ENCODE peak calls at places on chromosomes 3 and 15, in ten cellular contexts. N is ELR, M is EL, C is T-helper 1 cell, R is HFFc6, G is Panc1, H is myocyte, I is right lobe of liver, T is GM23248, X is posterior cingulate gyrus. Z is an unnamed sample.
A peak's percentile ranks its signal among the peaks of the same experiment; 100 is the strongest.

GRCh38 chr15:85495096-85495495 is 114.7 kb downstream of the AKAP13 start:
- DNase-seq in H (no peak), N (no peak), M (no peak), T (no peak), G (no peak), X (no peak), R (no peak), C (no peak), I (no peak), Z (no peak)

GRCh38 chr3:192408721-192409151 is 318.6 kb downstream of the FGF12 start:
- DNase-seq in H (no peak), I (no peak), T (peak; percentile 0), C (no peak), R (no peak), X (peak; percentile 89), N (peak; percentile 16), G (no peak), M (no peak), Z (peak; percentile 78)

GRCh38 chr3:13718437-13718836 is 161.4 kb downstream of the WNT7A start:
- DNase-seq in C (no peak), X (no peak), R (no peak), G (no peak), M (no peak), I (peak; percentile 43), T (no peak), H (no peak), N (no peak), Z (no peak)

GRCh38 chr3:51819151-51819550 is 40.1 kb upstream of the IQCF6 start:
- DNase-seq in H (no peak), X (no peak), M (no peak), R (no peak), I (no peak), C (no peak), T (no peak), G (no peak), N (no peak), Z (no peak)

GRCh38 chr15:32888221-32888761 is 170.5 kb downstream of the GREM1 start:
- DNase-seq in G (no peak), N (peak; percentile 51), C (no peak), H (no peak), T (peak; percentile 77), M (peak; percentile 69), R (peak; percentile 78), I (no peak), X (no peak), Z (no peak)

GRCh38 chr3:45884368-45885201 is 1.8 kb upstream of the CCR9 start:
- DNase-seq in X (peak; percentile 94), C (no peak), R (no peak), I (no peak), G (no peak), T (no peak), N (no peak), M (no peak), H (no peak), Z (peak; percentile 43)

GRCh38 chr15:65245096-65245849 is 34.0 kb upstream of the CILP start:
- DNase-seq in M (peak; percentile 60), H (peak; percentile 76), I (no peak), R (peak; percentile 53), G (no peak), N (peak; percentile 76), T (peak; percentile 88), X (no peak), C (no peak), Z (peak; percentile 41)

GRCh38 chr3:14460342-14461005 is 58.1 kb downstream of the SLC6A6 start:
- DNase-seq in M (peak; percentile 82), C (no peak), G (no peak), I (no peak), N (no peak), R (peak; percentile 61), H (peak; percentile 92), X (peak; percentile 96), T (peak; percentile 92), Z (peak; percentile 98)

GRCh38 chr3:139738697-139739096 is 60.9 kb upstream of the NMNAT3 start:
- DNase-seq in N (no peak), I (no peak), C (no peak), R (no peak), G (no peak), M (no peak), H (no peak), T (no peak), X (no peak), Z (no peak)